ENCODE peak calls at places on chromosomes 5 and 9, in eight cellular contexts. H is thyroid gland, W is body of pancreas, Y is gastrocnemius medialis, V is upper lobe of left lung, T is spleen, I is GM12891, L is adrenal gland. M is an unnamed sample.

GRCh38 chr5:68033961-68034581 is 181.5 kb upstream of the PIK3R1 start:
- DNase-seq in H (peak), W (peak), Y (no peak), V (peak), T (no peak), I (no peak), L (peak), M (no peak)

GRCh38 chr5:170268153-170268689 is 29.4 kb downstream of the LCP2 start:
- DNase-seq in H (no peak), W (no peak), Y (no peak), V (no peak), T (no peak), I (no peak), L (no peak), M (no peak)

GRCh38 chr5:73912755-73913365 is 286.9 kb downstream of the ARHGEF28 start:
- DNase-seq in H (no peak), W (no peak), Y (no peak), V (no peak), T (no peak), I (no peak), L (no peak), M (no peak)

GRCh38 chr5:95669985-95670384 is 12.8 kb downstream of the SPATA9 start:
- DNase-seq in H (no peak), W (no peak), Y (no peak), V (no peak), T (no peak), I (no peak), L (no peak), M (no peak)

GRCh38 chr5:147912015-147912414 is 5.7 kb upstream of the C5orf46 start:
- DNase-seq in H (no peak), W (no peak), Y (no peak), V (no peak), T (no peak), I (no peak), L (no peak), M (no peak)

GRCh38 chr5:74946471-74946870 is 80.3 kb upstream of the FAM169A start:
- DNase-seq in H (no peak), W (no peak), Y (no peak), V (no peak), T (no peak), I (no peak), L (no peak), M (no peak)

GRCh38 chr5:38378579-38378978 is 120.2 kb downstream of the EGFLAM start:
- DNase-seq in H (no peak), W (no peak), Y (no peak), V (no peak), T (no peak), I (no peak), L (no peak), M (no peak)

GRCh38 chr5:136285501-136285900 is 79.8 kb downstream of the TRPC7 start:
- DNase-seq in H (no peak), W (no peak), Y (no peak), V (no peak), T (no peak), I (no peak), L (no peak), M (no peak)

GRCh38 chr5:125140220-125140619 is 393.8 kb upstream of the ZNF608 start:
- DNase-seq in H (no peak), W (no peak), Y (no peak), V (no peak), T (no peak), I (no peak), L (no peak), M (no peak)

GRCh38 chr9:71587576-71588362 is 180.5 kb downstream of the CEMIP2 start:
- DNase-seq in H (no peak), W (no peak), Y (no peak), V (no peak), T (no peak), I (no peak), L (no peak), M (no peak)

GRCh38 chr9:90642570-90643539 is at the start of gene DIRAS2:
- DNase-seq in H (peak), W (peak), Y (no peak), V (peak), T (peak), I (no peak), L (peak), M (no peak)

GRCh38 chr9:21056931-21057330 is 20.8 kb downstream of the IFNB1 start:
- DNase-seq in H (no peak), W (no peak), Y (no peak), V (no peak), T (no peak), I (no peak), L (no peak), M (no peak)

GRCh38 chr5:124584991-124585715 is 161.3 kb downstream of the ZNF608 start:
- DNase-seq in H (no peak), W (no peak), Y (no peak), V (no peak), T (no peak), I (no peak), L (no peak), M (no peak)

GRCh38 chr9:105751761-105752160 is 57.4 kb downstream of the TMEM38B start:
- DNase-seq in H (no peak), W (no peak), Y (no peak), V (no peak), T (no peak), I (no peak), L (no peak), M (no peak)

GRCh38 chr9:72494051-72494450 is 27.4 kb upstream of the TMC1 start:
- DNase-seq in H (no peak), W (no peak), Y (no peak), V (no peak), T (no peak), I (no peak), L (no peak), M (no peak)

GRCh38 chr5:54760182-54760935 is 225.0 kb downstream of the ESM1 start:
- DNase-seq in H (no peak), W (no peak), Y (no peak), V (no peak), T (no peak), I (no peak), L (no peak), M (no peak)

GRCh38 chr5:34452170-34452828 is 203.8 kb upstream of the RAI14 start:
- DNase-seq in H (no peak), W (no peak), Y (no peak), V (no peak), T (no peak), I (no peak), L (no peak), M (no peak)

GRCh38 chr5:102498271-102499034 is at the start of gene SLCO6A1:
- DNase-seq in H (no peak), W (no peak), Y (no peak), V (no peak), T (no peak), I (no peak), L (no peak), M (no peak)

GRCh38 chr9:89475891-89476440 is 21.9 kb downstream of the SEMA4D start:
- DNase-seq in H (no peak), W (no peak), Y (no peak), V (no peak), T (no peak), I (no peak), L (no peak), M (no peak)

GRCh38 chr5:139635606-139636206 is 12.4 kb upstream of the CXXC5 start:
- DNase-seq in H (peak), W (peak), Y (peak), V (peak), T (peak), I (no peak), L (peak), M (peak)

GRCh38 chr5:16542275-16542674 is 74.5 kb downstream of the RETREG1 start:
- DNase-seq in H (no peak), W (no peak), Y (no peak), V (no peak), T (no peak), I (no peak), L (no peak), M (no peak)

GRCh38 chr5:159741829-159742228 is 174.5 kb upstream of the ADRA1B start:
- DNase-seq in H (no peak), W (no peak), Y (no peak), V (no peak), T (no peak), I (no peak), L (no peak), M (no peak)

GRCh38 chr5:6722015-6722414 is 8.8 kb downstream of the TENT4A start:
- DNase-seq in H (peak), W (no peak), Y (no peak), V (no peak), T (no peak), I (no peak), L (no peak), M (no peak)

GRCh38 chr9:133584559-133585476 is 24.4 kb downstream of the FAM163B start:
- DNase-seq in H (no peak), W (no peak), Y (no peak), V (no peak), T (no peak), I (no peak), L (no peak), M (no peak)

GRCh38 chr5:177371120-177371537 is 13.1 kb upstream of the SLC34A1 start:
- DNase-seq in H (no peak), W (no peak), Y (no peak), V (no peak), T (no peak), I (no peak), L (peak), M (no peak)

GRCh38 chr5:167295686-167296015 is 995.8 kb upstream of the WWC1 start:
- DNase-seq in H (no peak), W (no peak), Y (no peak), V (no peak), T (no peak), I (no peak), L (no peak), M (no peak)

GRCh38 chr5:71528206-71528605 is 58.9 kb upstream of the MCCC2 start:
- DNase-seq in H (no peak), W (no peak), Y (no peak), V (no peak), T (no peak), I (no peak), L (no peak), M (no peak)

GRCh38 chr9:34562136-34562745 is 27.3 kb downstream of the CNTFR start:
- DNase-seq in H (no peak), W (no peak), Y (no peak), V (no peak), T (no peak), I (no peak), L (no peak), M (peak)

GRCh38 chr9:113888976-113889375 is 12.9 kb downstream of the ZNF618 start:
- DNase-seq in H (no peak), W (no peak), Y (no peak), V (no peak), T (no peak), I (no peak), L (no peak), M (no peak)

GRCh38 chr9:38196721-38197120 is 127.7 kb upstream of the SHB start:
- DNase-seq in H (no peak), W (no peak), Y (no peak), V (no peak), T (no peak), I (no peak), L (no peak), M (no peak)

GRCh38 chr5:14364576-14365472 is 216.8 kb upstream of the OTULINL start:
- DNase-seq in H (peak), W (peak), Y (no peak), V (no peak), T (no peak), I (no peak), L (no peak), M (no peak)

GRCh38 chr9:116493183-116493582 is 193.9 kb upstream of the TRIM32 start:
- DNase-seq in H (no peak), W (no peak), Y (no peak), V (no peak), T (no peak), I (no peak), L (no peak), M (no peak)

GRCh38 chr9:92493741-92494387 is 11.6 kb upstream of the ASPN start:
- DNase-seq in H (no peak), W (no peak), Y (no peak), V (no peak), T (no peak), I (no peak), L (no peak), M (no peak)

GRCh38 chr5:138594305-138595058 is 19.3 kb upstream of the HSPA9 start:
- DNase-seq in H (no peak), W (no peak), Y (no peak), V (no peak), T (no peak), I (no peak), L (no peak), M (peak)

GRCh38 chr9:97984188-97985057 is 1.3 kb downstream of the ANP32B start:
- DNase-seq in H (peak), W (peak), Y (peak), V (peak), T (peak), I (peak), L (peak), M (peak)

GRCh38 chr5:7762267-7762666 is 88.7 kb downstream of the CFAP90 start:
- DNase-seq in H (no peak), W (no peak), Y (no peak), V (no peak), T (no peak), I (no peak), L (no peak), M (no peak)

GRCh38 chr9:124341455-124342170 is 73.6 kb downstream of the PSMB7 start:
- DNase-seq in H (no peak), W (no peak), Y (no peak), V (no peak), T (peak), I (no peak), L (no peak), M (no peak)

GRCh38 chr9:124343533-124344290 is 71.5 kb downstream of the PSMB7 start:
- DNase-seq in H (no peak), W (no peak), Y (no peak), V (no peak), T (peak), I (no peak), L (no peak), M (no peak)

GRCh38 chr9:124344291-124345050 is 70.8 kb downstream of the PSMB7 start:
- DNase-seq in H (no peak), W (no peak), Y (no peak), V (no peak), T (peak), I (no peak), L (no peak), M (no peak)

GRCh38 chr9:124342402-124342945 is 72.8 kb downstream of the PSMB7 start:
- DNase-seq in H (no peak), W (no peak), Y (no peak), V (no peak), T (peak), I (no peak), L (no peak), M (no peak)

DNA sequence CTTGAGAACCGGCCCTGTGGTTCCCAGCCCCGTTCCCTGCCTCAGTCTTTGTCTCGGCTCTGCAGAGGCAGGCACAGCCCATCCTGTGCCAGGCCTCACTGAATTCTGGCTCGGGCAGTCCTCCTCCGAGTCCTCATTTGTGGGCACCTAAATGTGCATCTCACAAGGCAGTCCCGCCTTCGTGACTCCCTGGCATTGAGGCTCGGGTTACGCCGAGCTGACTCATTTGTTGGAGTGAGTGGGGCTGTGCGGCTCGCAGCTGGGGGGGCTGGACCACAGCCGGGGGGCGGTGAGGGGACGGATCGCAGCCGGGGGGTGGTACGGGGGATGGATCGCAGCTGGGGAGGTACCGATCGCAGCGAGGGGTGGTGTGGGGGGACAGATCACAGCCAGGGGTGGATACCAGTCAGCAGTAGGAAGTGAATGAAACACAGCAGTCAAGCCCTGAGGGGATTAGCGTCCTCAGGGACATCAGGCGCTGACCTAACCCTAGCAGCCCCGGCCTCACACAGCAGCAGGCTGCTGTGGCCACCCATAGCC is 72.2 kb downstream of the PSMB7 start:
- DNase-seq in H (peak), W (no peak), Y (peak), V (no peak), T (peak), I (no peak), L (peak), M (no peak)
- TF ChIP-seq POLR2A in H (no peak), W (no peak), Y (no peak), V (no peak), T (no peak), I (no peak), L (peak), M (no peak)

DNA sequence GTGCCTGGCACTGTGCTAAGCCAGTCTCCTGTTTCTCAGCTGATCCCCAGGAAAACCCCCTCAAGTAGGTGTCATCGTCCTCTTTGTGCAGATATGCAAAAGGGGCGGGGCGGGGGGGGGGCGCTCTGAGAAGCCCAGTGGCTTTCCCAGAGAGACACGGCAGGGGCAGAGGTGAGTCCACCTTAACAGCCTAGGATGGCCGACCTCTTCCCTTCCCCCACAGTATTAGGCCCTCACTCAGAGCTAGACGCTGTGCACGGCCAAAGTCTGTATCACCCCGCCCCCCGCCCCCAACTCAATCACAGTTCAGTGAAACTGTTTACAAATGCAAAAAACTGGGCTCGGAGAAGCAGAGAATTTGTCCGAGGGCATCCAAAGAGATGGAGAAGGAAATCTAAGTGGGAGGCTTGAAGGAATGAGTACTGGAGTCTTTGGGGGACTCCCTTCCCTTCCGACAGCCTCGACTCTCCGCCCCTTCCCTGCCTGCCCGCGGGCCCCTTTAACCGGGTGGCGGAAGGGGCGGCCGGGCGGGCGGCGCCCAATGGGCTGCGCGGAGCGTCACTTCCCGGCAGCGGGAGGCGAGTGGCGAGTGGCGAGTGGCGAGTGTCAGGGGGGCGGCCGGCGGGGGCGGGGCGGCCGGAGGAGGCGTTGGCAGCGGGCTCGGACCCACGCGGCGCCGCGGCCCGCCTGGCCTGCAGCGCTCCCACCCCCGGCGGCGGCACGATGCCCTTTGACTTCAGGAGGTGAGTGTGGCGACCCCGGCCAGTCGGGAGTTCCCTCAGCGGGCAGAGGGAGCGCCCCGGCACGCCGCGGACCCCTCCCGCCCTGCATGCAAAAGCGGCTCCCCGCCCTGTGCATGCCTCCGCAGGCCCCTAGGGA is at the start of gene ERGIC1:
- DNase-seq in H (peak), W (peak), Y (peak), V (peak), T (peak), I (peak), L (peak), M (peak)
- TF ChIP-seq POLR2A in H (no peak), W (peak), Y (peak), V (peak), T (peak), I (peak), L (peak), M (no peak)

GRCh38 chr9:137294684-137295312 is 7.3 kb downstream of the NRARP start:
- DNase-seq in H (peak), W (peak), Y (no peak), V (no peak), T (no peak), I (no peak), L (no peak), M (peak)

GRCh38 chr9:137293482-137294090 is 8.5 kb downstream of the NRARP start:
- DNase-seq in H (no peak), W (peak), Y (no peak), V (no peak), T (no peak), I (no peak), L (no peak), M (no peak)

GRCh38 chr9:137295313-137296213 is 6.5 kb downstream of the NRARP start:
- DNase-seq in H (no peak), W (peak), Y (no peak), V (no peak), T (peak), I (peak), L (no peak), M (peak)

GRCh38 chr9:137293094-137293481 is 9.0 kb downstream of the NRARP start:
- DNase-seq in H (no peak), W (peak), Y (no peak), V (no peak), T (no peak), I (no peak), L (no peak), M (no peak)

DNA sequence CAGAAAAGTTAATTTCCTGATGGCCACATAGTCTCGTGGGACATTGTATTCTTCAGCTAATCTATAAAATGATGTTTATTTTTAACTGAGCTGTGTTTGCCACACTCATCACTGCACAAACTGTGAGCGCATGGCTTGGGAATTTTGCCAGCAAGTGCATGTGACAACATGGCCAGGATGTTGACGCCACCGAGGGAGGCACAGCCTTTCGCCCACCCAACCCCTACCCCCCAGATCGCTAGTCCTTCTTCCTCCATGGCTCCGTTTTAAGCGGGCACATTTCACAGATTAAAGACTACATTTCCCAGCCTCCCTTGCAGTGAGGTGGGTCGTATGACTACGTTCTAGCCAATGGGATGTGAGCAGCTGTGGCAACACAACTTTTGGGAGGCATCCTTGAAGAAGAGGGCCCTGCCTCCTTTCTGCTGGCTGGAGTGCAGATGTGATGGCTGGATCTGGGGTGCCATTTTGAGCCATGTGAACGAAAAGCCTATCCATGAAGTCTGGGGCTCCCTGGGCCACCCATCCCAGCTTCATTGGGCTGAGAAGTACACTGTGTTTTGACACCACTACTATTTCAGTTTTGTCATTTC is 7.9 kb downstream of the NRARP start:
- DNase-seq in H (no peak), W (peak), Y (no peak), V (peak), T (no peak), I (no peak), L (no peak), M (peak)
- TF ChIP-seq POLR2A in H (no peak), W (no peak), Y (no peak), V (no peak), T (no peak), I (no peak), L (no peak), M (no peak)

DNA sequence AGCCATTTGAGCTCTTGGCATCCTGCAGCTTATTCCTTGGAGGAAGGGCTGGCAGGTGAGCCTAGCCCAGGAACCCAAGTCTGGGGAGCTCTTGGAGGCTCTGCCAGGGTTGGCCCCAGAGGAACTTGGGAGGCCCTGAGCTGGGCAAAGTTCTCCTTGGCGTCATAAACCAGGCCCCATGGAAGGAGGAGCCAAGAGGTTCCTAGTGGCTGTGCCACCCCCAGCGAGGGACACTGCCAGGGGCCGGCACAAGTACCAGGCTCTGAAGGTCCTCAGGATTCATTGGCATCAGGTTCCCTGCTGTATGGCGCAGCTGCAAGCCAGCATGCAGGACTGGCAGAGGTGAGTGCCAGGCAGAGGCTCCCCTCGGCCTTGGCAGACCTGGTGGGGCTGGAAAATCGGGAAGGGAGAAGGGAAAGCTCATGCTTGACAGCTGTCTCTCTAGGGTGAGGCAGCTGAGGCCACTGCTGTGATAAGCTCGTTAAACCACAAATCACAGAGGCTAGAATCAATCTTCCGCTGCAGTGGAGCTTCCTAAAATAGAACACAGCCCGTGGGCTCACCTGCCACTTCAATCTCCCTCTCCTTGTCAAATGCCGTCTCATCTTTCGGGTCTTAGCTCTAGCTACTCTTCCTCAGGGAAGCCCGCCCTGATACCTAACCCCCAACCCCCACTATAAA is 54.5 kb upstream of the SYNPO start:
- DNase-seq in H (no peak), W (peak), Y (no peak), V (no peak), T (no peak), I (no peak), L (no peak), M (no peak)
- TF ChIP-seq POLR2A in H (no peak), W (no peak), Y (no peak), V (no peak), T (no peak), I (no peak), L (no peak), M (no peak)

M was measured in erythroblast.